ENCODE peak calls at places on chromosomes 6 and 20, in six cellular contexts. One of them, this sample, is unnamed.

GRCh38 chr6:42224222-42225042 is 6.8 kb upstream of the MRPS10 start:
- DNase-seq in stimulated activated CD8-positive, alpha-beta memory T cell treated with anti-CD3 and anti-CD28 coated beads, Interleukin-15, amount 100 ng/mL, for 1 hour: no peak
- DNase-seq in GM10248: peak; percentile 71
- DNase-seq in naive thymus-derived CD8-positive, alpha-beta T cell: no peak
- DNase-seq in bronchial epithelial cell: peak; percentile 100
- DNase-seq in T1000: no peak
- DNase-seq in this sample: peak; percentile 41

GRCh38 chr6:167588920-167589614 is 237.6 kb upstream of the AFDN start:
- DNase-seq in stimulated activated CD8-positive, alpha-beta memory T cell treated with anti-CD3 and anti-CD28 coated beads, Interleukin-15, amount 100 ng/mL, for 1 hour: no peak
- DNase-seq in GM10248: no peak
- DNase-seq in naive thymus-derived CD8-positive, alpha-beta T cell: no peak
- DNase-seq in bronchial epithelial cell: no peak
- DNase-seq in T1000: no peak
- DNase-seq in this sample: no peak

GRCh38 chr6:107853226-107853625 is 29.1 kb upstream of the SCML4 start:
- DNase-seq in stimulated activated CD8-positive, alpha-beta memory T cell treated with anti-CD3 and anti-CD28 coated beads, Interleukin-15, amount 100 ng/mL, for 1 hour: no peak
- DNase-seq in GM10248: no peak
- DNase-seq in naive thymus-derived CD8-positive, alpha-beta T cell: no peak
- DNase-seq in bronchial epithelial cell: no peak
- DNase-seq in T1000: no peak
- DNase-seq in this sample: no peak

GRCh38 chr6:47264775-47265184 is 44.9 kb downstream of the TNFRSF21 start:
- DNase-seq in stimulated activated CD8-positive, alpha-beta memory T cell treated with anti-CD3 and anti-CD28 coated beads, Interleukin-15, amount 100 ng/mL, for 1 hour: no peak
- DNase-seq in GM10248: no peak
- DNase-seq in naive thymus-derived CD8-positive, alpha-beta T cell: no peak
- DNase-seq in bronchial epithelial cell: no peak
- DNase-seq in T1000: no peak
- DNase-seq in this sample: no peak

GRCh38 chr6:125050663-125051318 is 88.6 kb downstream of the RNF217 start:
- DNase-seq in stimulated activated CD8-positive, alpha-beta memory T cell treated with anti-CD3 and anti-CD28 coated beads, Interleukin-15, amount 100 ng/mL, for 1 hour: no peak
- DNase-seq in GM10248: no peak
- DNase-seq in naive thymus-derived CD8-positive, alpha-beta T cell: no peak
- DNase-seq in bronchial epithelial cell: peak; percentile 68
- DNase-seq in T1000: no peak
- DNase-seq in this sample: no peak

GRCh38 chr6:3869632-3870527 is 20.7 kb downstream of the FAM50B start:
- DNase-seq in stimulated activated CD8-positive, alpha-beta memory T cell treated with anti-CD3 and anti-CD28 coated beads, Interleukin-15, amount 100 ng/mL, for 1 hour: no peak
- DNase-seq in GM10248: no peak
- DNase-seq in naive thymus-derived CD8-positive, alpha-beta T cell: no peak
- DNase-seq in bronchial epithelial cell: no peak
- DNase-seq in T1000: no peak
- DNase-seq in this sample: no peak

GRCh38 chr6:37134622-37135191 is 35.2 kb upstream of the PIM1 start:
- DNase-seq in stimulated activated CD8-positive, alpha-beta memory T cell treated with anti-CD3 and anti-CD28 coated beads, Interleukin-15, amount 100 ng/mL, for 1 hour: no peak
- DNase-seq in GM10248: no peak
- DNase-seq in naive thymus-derived CD8-positive, alpha-beta T cell: no peak
- DNase-seq in bronchial epithelial cell: peak; percentile 99
- DNase-seq in T1000: peak; percentile 70
- DNase-seq in this sample: peak; percentile 80

GRCh38 chr6:158783167-158783450 is 36.1 kb downstream of the EZR start:
- DNase-seq in stimulated activated CD8-positive, alpha-beta memory T cell treated with anti-CD3 and anti-CD28 coated beads, Interleukin-15, amount 100 ng/mL, for 1 hour: no peak
- DNase-seq in GM10248: no peak
- DNase-seq in naive thymus-derived CD8-positive, alpha-beta T cell: no peak
- DNase-seq in bronchial epithelial cell: no peak
- DNase-seq in T1000: no peak
- DNase-seq in this sample: no peak

GRCh38 chr6:137832110-137832509 is 34.9 kb upstream of the TNFAIP3 start:
- DNase-seq in stimulated activated CD8-positive, alpha-beta memory T cell treated with anti-CD3 and anti-CD28 coated beads, Interleukin-15, amount 100 ng/mL, for 1 hour: no peak
- DNase-seq in GM10248: no peak
- DNase-seq in naive thymus-derived CD8-positive, alpha-beta T cell: no peak
- DNase-seq in bronchial epithelial cell: peak; percentile 96
- DNase-seq in T1000: peak; percentile 18
- DNase-seq in this sample: peak; percentile 33

GRCh38 chr6:136548582-136549330 is 1.5 kb downstream of the MAP7 start:
- DNase-seq in stimulated activated CD8-positive, alpha-beta memory T cell treated with anti-CD3 and anti-CD28 coated beads, Interleukin-15, amount 100 ng/mL, for 1 hour: no peak
- DNase-seq in GM10248: no peak
- DNase-seq in naive thymus-derived CD8-positive, alpha-beta T cell: no peak
- DNase-seq in bronchial epithelial cell: peak; percentile 33
- DNase-seq in T1000: no peak
- DNase-seq in this sample: no peak

GRCh38 chr6:101439790-101440189 is 46.3 kb downstream of the GRIK2 start:
- DNase-seq in stimulated activated CD8-positive, alpha-beta memory T cell treated with anti-CD3 and anti-CD28 coated beads, Interleukin-15, amount 100 ng/mL, for 1 hour: no peak
- DNase-seq in GM10248: no peak
- DNase-seq in naive thymus-derived CD8-positive, alpha-beta T cell: no peak
- DNase-seq in bronchial epithelial cell: no peak
- DNase-seq in T1000: no peak
- DNase-seq in this sample: no peak

GRCh38 chr20:53530440-53530839 is 63.2 kb downstream of the ZNF217 start:
- DNase-seq in stimulated activated CD8-positive, alpha-beta memory T cell treated with anti-CD3 and anti-CD28 coated beads, Interleukin-15, amount 100 ng/mL, for 1 hour: no peak
- DNase-seq in GM10248: no peak
- DNase-seq in naive thymus-derived CD8-positive, alpha-beta T cell: no peak
- DNase-seq in bronchial epithelial cell: no peak
- DNase-seq in T1000: no peak
- DNase-seq in this sample: no peak

GRCh38 chr6:98325366-98325765 is 509.0 kb upstream of the POU3F2 start:
- DNase-seq in stimulated activated CD8-positive, alpha-beta memory T cell treated with anti-CD3 and anti-CD28 coated beads, Interleukin-15, amount 100 ng/mL, for 1 hour: no peak
- DNase-seq in GM10248: no peak
- DNase-seq in naive thymus-derived CD8-positive, alpha-beta T cell: no peak
- DNase-seq in bronchial epithelial cell: no peak
- DNase-seq in T1000: no peak
- DNase-seq in this sample: no peak

GRCh38 chr20:1524004-1524403 is 32.8 kb upstream of the SIRPB2 start:
- DNase-seq in stimulated activated CD8-positive, alpha-beta memory T cell treated with anti-CD3 and anti-CD28 coated beads, Interleukin-15, amount 100 ng/mL, for 1 hour: no peak
- DNase-seq in GM10248: no peak
- DNase-seq in naive thymus-derived CD8-positive, alpha-beta T cell: no peak
- DNase-seq in bronchial epithelial cell: no peak
- DNase-seq in T1000: no peak
- DNase-seq in this sample: no peak

GRCh38 chr6:53974941-53975340 is 136.3 kb upstream of the MLIP start:
- DNase-seq in stimulated activated CD8-positive, alpha-beta memory T cell treated with anti-CD3 and anti-CD28 coated beads, Interleukin-15, amount 100 ng/mL, for 1 hour: no peak
- DNase-seq in GM10248: no peak
- DNase-seq in naive thymus-derived CD8-positive, alpha-beta T cell: no peak
- DNase-seq in bronchial epithelial cell: no peak
- DNase-seq in T1000: no peak
- DNase-seq in this sample: no peak

GRCh38 chr6:169837529-169838250 is 86.3 kb downstream of the ERMARD start:
- DNase-seq in stimulated activated CD8-positive, alpha-beta memory T cell treated with anti-CD3 and anti-CD28 coated beads, Interleukin-15, amount 100 ng/mL, for 1 hour: no peak
- DNase-seq in GM10248: no peak
- DNase-seq in naive thymus-derived CD8-positive, alpha-beta T cell: no peak
- DNase-seq in bronchial epithelial cell: no peak
- DNase-seq in T1000: no peak
- DNase-seq in this sample: no peak

GRCh38 chr6:79707621-79708020 is 76.5 kb downstream of the SH3BGRL2 start:
- DNase-seq in stimulated activated CD8-positive, alpha-beta memory T cell treated with anti-CD3 and anti-CD28 coated beads, Interleukin-15, amount 100 ng/mL, for 1 hour: no peak
- DNase-seq in GM10248: no peak
- DNase-seq in naive thymus-derived CD8-positive, alpha-beta T cell: no peak
- DNase-seq in bronchial epithelial cell: no peak
- DNase-seq in T1000: no peak
- DNase-seq in this sample: no peak

GRCh38 chr6:134190883-134191282 is 127.0 kb downstream of the SGK1 start:
- DNase-seq in stimulated activated CD8-positive, alpha-beta memory T cell treated with anti-CD3 and anti-CD28 coated beads, Interleukin-15, amount 100 ng/mL, for 1 hour: no peak
- DNase-seq in GM10248: no peak
- DNase-seq in naive thymus-derived CD8-positive, alpha-beta T cell: no peak
- DNase-seq in bronchial epithelial cell: no peak
- DNase-seq in T1000: no peak
- DNase-seq in this sample: no peak

GRCh38 chr20:5480824-5481600 is 164.3 kb upstream of the PROKR2 start:
- DNase-seq in stimulated activated CD8-positive, alpha-beta memory T cell treated with anti-CD3 and anti-CD28 coated beads, Interleukin-15, amount 100 ng/mL, for 1 hour: no peak
- DNase-seq in GM10248: no peak
- DNase-seq in naive thymus-derived CD8-positive, alpha-beta T cell: no peak
- DNase-seq in bronchial epithelial cell: no peak
- DNase-seq in T1000: no peak
- DNase-seq in this sample: no peak

GRCh38 chr6:125511809-125512341 is 210.1 kb upstream of the HDDC2 start:
- DNase-seq in stimulated activated CD8-positive, alpha-beta memory T cell treated with anti-CD3 and anti-CD28 coated beads, Interleukin-15, amount 100 ng/mL, for 1 hour: no peak
- DNase-seq in GM10248: no peak
- DNase-seq in naive thymus-derived CD8-positive, alpha-beta T cell: no peak
- DNase-seq in bronchial epithelial cell: peak; percentile 76
- DNase-seq in T1000: peak; percentile 68
- DNase-seq in this sample: no peak

GRCh38 chr6:41239467-41240159 is 11.5 kb downstream of the TREML4 start:
- DNase-seq in stimulated activated CD8-positive, alpha-beta memory T cell treated with anti-CD3 and anti-CD28 coated beads, Interleukin-15, amount 100 ng/mL, for 1 hour: no peak
- DNase-seq in GM10248: no peak
- DNase-seq in naive thymus-derived CD8-positive, alpha-beta T cell: no peak
- DNase-seq in bronchial epithelial cell: no peak
- DNase-seq in T1000: no peak
- DNase-seq in this sample: no peak

GRCh38 chr20:53652859-53653520 is 59.4 kb upstream of the ZNF217 start:
- DNase-seq in stimulated activated CD8-positive, alpha-beta memory T cell treated with anti-CD3 and anti-CD28 coated beads, Interleukin-15, amount 100 ng/mL, for 1 hour: no peak
- DNase-seq in GM10248: no peak
- DNase-seq in naive thymus-derived CD8-positive, alpha-beta T cell: no peak
- DNase-seq in bronchial epithelial cell: no peak
- DNase-seq in T1000: no peak
- DNase-seq in this sample: no peak

GRCh38 chr20:31857861-31858835 is 12.2 kb downstream of the DUSP15 start:
- DNase-seq in stimulated activated CD8-positive, alpha-beta memory T cell treated with anti-CD3 and anti-CD28 coated beads, Interleukin-15, amount 100 ng/mL, for 1 hour: no peak
- DNase-seq in GM10248: peak; percentile 78
- DNase-seq in naive thymus-derived CD8-positive, alpha-beta T cell: peak; percentile 14
- DNase-seq in bronchial epithelial cell: no peak
- DNase-seq in T1000: no peak
- DNase-seq in this sample: no peak

GRCh38 chr6:142883011-142883410 is 62.0 kb downstream of the HIVEP2 start:
- DNase-seq in stimulated activated CD8-positive, alpha-beta memory T cell treated with anti-CD3 and anti-CD28 coated beads, Interleukin-15, amount 100 ng/mL, for 1 hour: no peak
- DNase-seq in GM10248: no peak
- DNase-seq in naive thymus-derived CD8-positive, alpha-beta T cell: no peak
- DNase-seq in bronchial epithelial cell: no peak
- DNase-seq in T1000: no peak
- DNase-seq in this sample: no peak

This sample was measured in H54.